ENCODE peak calls at places on chromosomes 2 and 18, in five cellular contexts. One of them, this sample, is unnamed. For H3K9me3 and H3K4me1, the result is how much of the 10 kb centered on the place peaks cover.

GRCh38 chr2:235026649-235027557 is 75.1 kb downstream of the SH3BP4 start:
- DNase-seq in K562: no peak
- DNase-seq in heart left ventricle: peak
- DNase-seq in suprapubic skin: peak
- DNase-seq in endothelial cell of umbilical vein: peak
- DNase-seq in this sample: peak

GRCh38 chr2:192070099-192070498 is 124.6 kb downstream of the TMEFF2 start:
- DNase-seq in K562: no peak
- DNase-seq in heart left ventricle: no peak
- DNase-seq in suprapubic skin: no peak
- DNase-seq in endothelial cell of umbilical vein: no peak
- DNase-seq in this sample: no peak

GRCh38 chr2:29046321-29046720 is 28.0 kb downstream of the PCARE start:
- DNase-seq in K562: no peak
- DNase-seq in heart left ventricle: no peak
- DNase-seq in suprapubic skin: no peak
- DNase-seq in endothelial cell of umbilical vein: no peak
- DNase-seq in this sample: no peak

GRCh38 chr2:4693266-4693665 is 989.9 kb downstream of the DCDC2C start:
- DNase-seq in K562: no peak
- DNase-seq in heart left ventricle: no peak
- DNase-seq in suprapubic skin: no peak
- DNase-seq in endothelial cell of umbilical vein: no peak
- DNase-seq in this sample: no peak

GRCh38 chr2:128626758-128627515 is 308.3 kb upstream of the HS6ST1 start:
- DNase-seq in K562: peak
- DNase-seq in heart left ventricle: no peak
- DNase-seq in suprapubic skin: peak
- DNase-seq in endothelial cell of umbilical vein: no peak
- DNase-seq in this sample: no peak

GRCh38 chr18:10101293-10101701 is 187.5 kb downstream of the VAPA start:
- DNase-seq in K562: no peak
- DNase-seq in heart left ventricle: no peak
- DNase-seq in suprapubic skin: no peak
- DNase-seq in endothelial cell of umbilical vein: peak
- DNase-seq in this sample: peak

GRCh38 chr2:20652141-20652540 is 1.2 kb upstream of the HS1BP3 start:
- DNase-seq in K562: no peak
- DNase-seq in heart left ventricle: no peak
- DNase-seq in suprapubic skin: no peak
- DNase-seq in endothelial cell of umbilical vein: no peak
- DNase-seq in this sample: no peak

GRCh38 chr2:38149533-38149932 is 73.6 kb upstream of the CYP1B1 start:
- DNase-seq in K562: no peak
- DNase-seq in heart left ventricle: no peak
- DNase-seq in suprapubic skin: no peak
- DNase-seq in endothelial cell of umbilical vein: no peak
- DNase-seq in this sample: no peak

GRCh38 chr2:75140288-75140687 is 59.0 kb downstream of the TACR1 start:
- DNase-seq in K562: no peak
- DNase-seq in heart left ventricle: no peak
- DNase-seq in suprapubic skin: no peak
- DNase-seq in endothelial cell of umbilical vein: no peak
- DNase-seq in this sample: no peak
- H3K9me3 ChIP-seq in K562: under half
- H3K9me3 ChIP-seq in heart left ventricle: under half
- H3K9me3 ChIP-seq in suprapubic skin: under half
- H3K9me3 ChIP-seq in endothelial cell of umbilical vein: under half
- H3K9me3 ChIP-seq in this sample: under half

DNA sequence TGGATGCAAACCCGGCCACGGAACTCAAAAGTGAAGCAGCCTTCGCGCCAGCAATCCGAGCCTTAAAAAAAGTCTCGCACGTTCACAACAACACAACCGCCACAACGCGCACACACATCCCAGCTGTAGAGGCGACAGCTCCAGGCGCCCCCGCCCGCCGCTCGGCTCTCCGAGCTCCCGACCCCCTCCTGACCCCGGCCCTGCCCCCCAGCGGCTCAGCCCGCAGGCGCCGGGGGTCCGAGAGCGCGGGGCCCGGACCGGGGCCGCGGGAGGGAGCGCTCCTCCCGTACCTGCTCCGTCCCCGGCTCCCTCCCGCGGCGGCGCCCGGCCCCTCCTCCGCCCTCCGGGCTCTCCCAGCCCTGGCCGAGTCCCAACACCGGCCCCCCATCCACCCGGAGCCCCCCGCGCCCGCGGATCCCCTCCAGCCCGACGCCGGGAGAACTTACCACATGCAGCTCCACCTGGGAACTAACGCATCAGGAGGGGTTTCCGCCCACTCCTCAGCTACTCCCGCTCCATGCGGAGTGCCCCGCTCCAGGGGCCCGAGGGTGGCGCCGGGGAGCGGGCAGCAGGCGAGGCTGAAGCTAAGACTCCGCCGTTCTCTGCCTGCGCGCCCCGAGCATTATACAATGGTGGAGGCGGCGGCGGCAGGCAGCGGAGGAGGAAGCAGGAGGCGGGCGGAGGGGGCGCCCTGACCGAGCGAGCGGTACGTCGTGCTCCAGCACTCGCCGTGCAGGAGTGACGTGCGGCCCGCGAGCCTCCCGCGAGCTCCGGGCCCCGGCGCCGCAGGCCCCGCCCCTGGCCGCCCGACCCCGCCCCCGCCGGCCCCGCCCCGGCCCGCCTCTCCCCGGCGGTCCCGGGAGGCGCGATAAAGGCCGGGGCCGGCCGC is at the start of gene SERTAD2:
- DNase-seq in K562: peak
- DNase-seq in heart left ventricle: peak
- DNase-seq in suprapubic skin: peak
- DNase-seq in endothelial cell of umbilical vein: peak
- DNase-seq in this sample: peak
- TF ChIP-seq POLR2A in K562: peak
- TF ChIP-seq POLR2A in heart left ventricle: no peak
- TF ChIP-seq POLR2A in suprapubic skin: peak
- TF ChIP-seq POLR2A in endothelial cell of umbilical vein: peak
- TF ChIP-seq POLR2A in this sample: peak

GRCh38 chr2:42756956-42757513 is 6.9 kb downstream of the OXER1 start:
- DNase-seq in K562: peak
- DNase-seq in heart left ventricle: no peak
- DNase-seq in suprapubic skin: no peak
- DNase-seq in endothelial cell of umbilical vein: no peak
- DNase-seq in this sample: no peak
- H3K4me1 ChIP-seq in K562: under half
- H3K4me1 ChIP-seq in heart left ventricle: under half
- H3K4me1 ChIP-seq in suprapubic skin: under half
- H3K4me1 ChIP-seq in endothelial cell of umbilical vein: under half
- H3K4me1 ChIP-seq in this sample: under half

GRCh38 chr2:108396845-108397244 is 19.1 kb downstream of the SULT1C4 start:
- DNase-seq in K562: no peak
- DNase-seq in heart left ventricle: no peak
- DNase-seq in suprapubic skin: no peak
- DNase-seq in endothelial cell of umbilical vein: peak
- DNase-seq in this sample: no peak
- H3K9me3 ChIP-seq in K562: under half
- H3K9me3 ChIP-seq in heart left ventricle: under half
- H3K9me3 ChIP-seq in suprapubic skin: under half
- H3K9me3 ChIP-seq in endothelial cell of umbilical vein: under half
- H3K9me3 ChIP-seq in this sample: under half

DNA sequence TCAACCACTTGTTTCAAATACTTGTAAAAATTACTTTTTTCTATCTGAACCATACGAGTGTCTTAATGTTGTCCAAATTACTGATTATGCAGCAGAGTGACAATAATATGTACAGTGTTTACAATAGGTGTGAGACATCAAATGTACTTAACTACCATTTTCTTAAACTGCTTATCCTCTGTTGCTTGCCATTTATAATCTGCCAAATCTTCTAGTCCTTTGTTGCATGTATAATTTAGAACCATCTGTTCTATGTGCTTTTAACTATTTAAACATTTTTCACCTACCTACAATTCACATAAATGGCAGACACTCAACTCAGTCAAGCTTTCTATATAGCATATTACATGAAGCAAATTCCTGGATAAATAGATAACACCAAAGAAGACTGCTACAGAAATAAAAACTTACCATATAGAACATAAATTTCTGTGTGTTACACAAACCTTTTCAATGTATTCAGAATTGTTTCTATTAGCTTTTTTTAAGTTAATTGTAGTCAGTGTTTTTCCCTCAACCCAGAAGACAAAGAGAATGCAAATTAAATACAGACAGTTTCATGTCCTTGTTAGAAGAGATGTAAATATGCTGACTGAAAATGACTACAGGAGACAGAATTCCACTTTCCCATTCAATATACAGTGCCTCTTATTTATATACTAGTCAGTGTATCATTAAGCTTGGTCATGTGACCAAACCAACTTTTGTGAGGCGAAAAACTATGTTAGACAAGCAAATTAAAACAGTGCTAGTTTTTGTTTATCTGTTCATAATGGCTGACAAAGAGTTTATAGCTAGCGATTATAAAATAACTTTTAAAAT is 2.6 kb downstream of the BAZ2B start:
- DNase-seq in K562: no peak
- DNase-seq in heart left ventricle: no peak
- DNase-seq in suprapubic skin: no peak
- DNase-seq in endothelial cell of umbilical vein: peak
- DNase-seq in this sample: no peak
- TF ChIP-seq POLR2A in K562: no peak
- TF ChIP-seq POLR2A in heart left ventricle: no peak
- TF ChIP-seq POLR2A in suprapubic skin: no peak
- TF ChIP-seq POLR2A in endothelial cell of umbilical vein: no peak
- TF ChIP-seq POLR2A in this sample: no peak

GRCh38 chr18:32042337-32042736 is 23.7 kb downstream of the RNF125 start:
- DNase-seq in K562: no peak
- DNase-seq in heart left ventricle: no peak
- DNase-seq in suprapubic skin: no peak
- DNase-seq in endothelial cell of umbilical vein: no peak
- DNase-seq in this sample: no peak
- H3K4me1 ChIP-seq in K562: under half
- H3K4me1 ChIP-seq in heart left ventricle: under half
- H3K4me1 ChIP-seq in suprapubic skin: under half
- H3K4me1 ChIP-seq in endothelial cell of umbilical vein: under half
- H3K4me1 ChIP-seq in this sample: under half

GRCh38 chr18:78767648-78768071 is 212.0 kb upstream of the SALL3 start:
- DNase-seq in K562: no peak
- DNase-seq in heart left ventricle: no peak
- DNase-seq in suprapubic skin: no peak
- DNase-seq in endothelial cell of umbilical vein: no peak
- DNase-seq in this sample: no peak
- H3K9me3 ChIP-seq in K562: under half
- H3K9me3 ChIP-seq in heart left ventricle: under half
- H3K9me3 ChIP-seq in suprapubic skin: under half
- H3K9me3 ChIP-seq in endothelial cell of umbilical vein: under half
- H3K9me3 ChIP-seq in this sample: under half

GRCh38 chr2:64730551-64731305 is 77.0 kb upstream of the SERTAD2 start:
- DNase-seq in K562: no peak
- DNase-seq in heart left ventricle: peak
- DNase-seq in suprapubic skin: peak
- DNase-seq in endothelial cell of umbilical vein: peak
- DNase-seq in this sample: peak
- TF ChIP-seq POLR2A in K562: no peak
- TF ChIP-seq POLR2A in heart left ventricle: no peak
- TF ChIP-seq POLR2A in suprapubic skin: no peak
- TF ChIP-seq POLR2A in endothelial cell of umbilical vein: peak
- TF ChIP-seq POLR2A in this sample: peak

DNA sequence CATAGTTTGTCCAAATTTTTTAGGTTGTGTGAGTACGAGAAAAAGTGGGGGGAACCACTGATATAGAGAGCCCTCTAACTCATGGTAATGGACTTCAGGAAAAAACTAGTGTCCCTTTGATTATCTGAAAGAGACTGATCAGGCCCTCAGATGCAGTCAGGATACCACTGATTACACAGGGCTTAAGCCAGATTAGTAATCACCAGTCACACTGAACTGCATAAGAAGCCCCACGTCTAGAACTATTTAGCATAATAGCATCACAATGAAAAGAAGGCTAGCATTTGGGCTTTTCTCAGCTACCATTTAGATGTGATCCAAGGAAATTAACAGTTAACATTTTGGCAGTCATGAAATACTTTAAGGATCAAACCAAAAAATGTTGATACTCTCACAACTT is 813.2 kb upstream of the POU3F3 start:
- DNase-seq in K562: no peak
- DNase-seq in heart left ventricle: no peak
- DNase-seq in suprapubic skin: no peak
- DNase-seq in endothelial cell of umbilical vein: no peak
- DNase-seq in this sample: no peak
- H3K4me1 ChIP-seq in K562: under half
- H3K4me1 ChIP-seq in heart left ventricle: under half
- H3K4me1 ChIP-seq in suprapubic skin: under half
- H3K4me1 ChIP-seq in endothelial cell of umbilical vein: under half
- H3K4me1 ChIP-seq in this sample: under half

GRCh38 chr2:16784652-16785051 is 119.0 kb upstream of the CYRIA start:
- DNase-seq in K562: no peak
- DNase-seq in heart left ventricle: no peak
- DNase-seq in suprapubic skin: no peak
- DNase-seq in endothelial cell of umbilical vein: no peak
- DNase-seq in this sample: no peak

DNA sequence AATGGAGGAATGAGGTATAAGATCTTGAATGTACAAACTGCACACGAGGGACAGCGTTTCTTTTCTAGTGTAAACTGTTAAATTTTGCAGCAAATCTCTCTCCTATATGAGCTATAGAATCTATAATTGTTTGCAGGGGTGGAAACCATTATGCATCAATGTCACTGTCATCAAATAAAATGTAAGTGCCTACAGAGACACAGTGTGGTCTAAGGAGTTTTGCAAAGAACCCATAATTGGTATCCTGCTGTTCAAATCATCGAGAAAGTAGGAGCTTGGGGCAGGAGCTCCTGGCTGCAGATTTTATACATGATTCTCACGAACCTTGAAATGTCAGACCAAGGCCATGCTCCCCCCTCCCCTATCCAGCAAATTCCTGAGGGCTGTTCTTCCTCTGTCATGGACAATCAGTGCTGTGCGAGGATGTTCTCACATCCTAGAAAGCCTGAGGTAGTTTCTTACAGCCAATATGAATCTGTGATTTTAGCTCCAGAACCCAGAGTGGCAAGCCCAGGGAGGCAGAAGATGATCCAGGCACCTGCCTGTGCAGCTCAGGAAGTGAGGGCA is 119.5 kb upstream of the CYRIA start:
- DNase-seq in K562: no peak
- DNase-seq in heart left ventricle: no peak
- DNase-seq in suprapubic skin: no peak
- DNase-seq in endothelial cell of umbilical vein: no peak
- DNase-seq in this sample: no peak
- H3K9me3 ChIP-seq in K562: under half
- H3K9me3 ChIP-seq in heart left ventricle: under half
- H3K9me3 ChIP-seq in suprapubic skin: under half
- H3K9me3 ChIP-seq in endothelial cell of umbilical vein: under half
- H3K9me3 ChIP-seq in this sample: under half